ENCODE peak calls at places on chromosome 15, in ten cellular contexts. One of them, this sample, is unnamed.

GRCh38 chr15:33156021-33156420 is 38.5 kb downstream of the FMN1 start:
- DNase-seq in cardiac fibroblast: no peak
- DNase-seq in GM23338: no peak
- DNase-seq in adrenal gland: no peak
- DNase-seq in right lobe of liver: no peak
- DNase-seq in Panc1: no peak
- DNase-seq in BJ: no peak
- DNase-seq in lower leg skin: no peak
- DNase-seq in foreskin fibroblast: no peak
- DNase-seq in neural progenitor cell: no peak
- DNase-seq in this sample: no peak

GRCh38 chr15:52163321-52164190 is 27.6 kb downstream of the GNB5 start:
- DNase-seq in cardiac fibroblast: no peak
- DNase-seq in GM23338: peak; percentile 88
- DNase-seq in adrenal gland: no peak
- DNase-seq in right lobe of liver: no peak
- DNase-seq in Panc1: no peak
- DNase-seq in BJ: no peak
- DNase-seq in lower leg skin: peak; percentile 75
- DNase-seq in foreskin fibroblast: no peak
- DNase-seq in neural progenitor cell: peak; percentile 77
- DNase-seq in this sample: no peak

GRCh38 chr15:94238539-94239118 is 7.3 kb downstream of the MCTP2 start:
- DNase-seq in cardiac fibroblast: no peak
- DNase-seq in GM23338: no peak
- DNase-seq in adrenal gland: no peak
- DNase-seq in right lobe of liver: no peak
- DNase-seq in Panc1: no peak
- DNase-seq in BJ: no peak
- DNase-seq in lower leg skin: no peak
- DNase-seq in foreskin fibroblast: no peak
- DNase-seq in neural progenitor cell: no peak
- DNase-seq in this sample: no peak

GRCh38 chr15:33448961-33449611 is 138.3 kb downstream of the RYR3 start:
- DNase-seq in cardiac fibroblast: no peak
- DNase-seq in GM23338: no peak
- DNase-seq in adrenal gland: no peak
- DNase-seq in right lobe of liver: no peak
- DNase-seq in Panc1: no peak
- DNase-seq in BJ: no peak
- DNase-seq in lower leg skin: no peak
- DNase-seq in foreskin fibroblast: no peak
- DNase-seq in neural progenitor cell: no peak
- DNase-seq in this sample: no peak

GRCh38 chr15:55231455-55231854 is 34.7 kb upstream of the RSL24D1 start:
- DNase-seq in cardiac fibroblast: no peak
- DNase-seq in GM23338: no peak
- DNase-seq in adrenal gland: no peak
- DNase-seq in right lobe of liver: no peak
- DNase-seq in Panc1: no peak
- DNase-seq in BJ: no peak
- DNase-seq in lower leg skin: no peak
- DNase-seq in foreskin fibroblast: no peak
- DNase-seq in neural progenitor cell: no peak
- DNase-seq in this sample: no peak

GRCh38 chr15:32802296-32802936 is 84.6 kb downstream of the GREM1 start:
- DNase-seq in cardiac fibroblast: peak; percentile 82
- DNase-seq in GM23338: no peak
- DNase-seq in adrenal gland: no peak
- DNase-seq in right lobe of liver: no peak
- DNase-seq in Panc1: no peak
- DNase-seq in BJ: peak; percentile 61
- DNase-seq in lower leg skin: no peak
- DNase-seq in foreskin fibroblast: peak; percentile 77
- DNase-seq in neural progenitor cell: no peak
- DNase-seq in this sample: peak; percentile 96

GRCh38 chr15:55789066-55789660 is 46.2 kb upstream of the PRTG start:
- DNase-seq in cardiac fibroblast: no peak
- DNase-seq in GM23338: peak; percentile 87
- DNase-seq in adrenal gland: peak; percentile 17
- DNase-seq in right lobe of liver: no peak
- DNase-seq in Panc1: no peak
- DNase-seq in BJ: no peak
- DNase-seq in lower leg skin: peak; percentile 72
- DNase-seq in foreskin fibroblast: no peak
- DNase-seq in neural progenitor cell: peak; percentile 19
- DNase-seq in this sample: no peak

GRCh38 chr15:63600001-63600645 is 2.9 kb downstream of the FBXL22 start:
- DNase-seq in cardiac fibroblast: peak; percentile 28
- DNase-seq in GM23338: peak; percentile 49
- DNase-seq in adrenal gland: peak; percentile 57
- DNase-seq in right lobe of liver: no peak
- DNase-seq in Panc1: no peak
- DNase-seq in BJ: no peak
- DNase-seq in lower leg skin: peak; percentile 90
- DNase-seq in foreskin fibroblast: no peak
- DNase-seq in neural progenitor cell: peak; percentile 61
- DNase-seq in this sample: peak; percentile 16

GRCh38 chr15:54776410-54776809 is 420.3 kb downstream of the RSL24D1 start:
- DNase-seq in cardiac fibroblast: no peak
- DNase-seq in GM23338: no peak
- DNase-seq in adrenal gland: no peak
- DNase-seq in right lobe of liver: no peak
- DNase-seq in Panc1: no peak
- DNase-seq in BJ: no peak
- DNase-seq in lower leg skin: no peak
- DNase-seq in foreskin fibroblast: no peak
- DNase-seq in neural progenitor cell: no peak
- DNase-seq in this sample: no peak

GRCh38 chr15:95405447-95405846 is 925.1 kb upstream of the NR2F2 start:
- DNase-seq in cardiac fibroblast: peak; percentile 58
- DNase-seq in GM23338: no peak
- DNase-seq in adrenal gland: peak; percentile 19
- DNase-seq in right lobe of liver: no peak
- DNase-seq in Panc1: no peak
- DNase-seq in BJ: no peak
- DNase-seq in lower leg skin: no peak
- DNase-seq in foreskin fibroblast: peak; percentile 79
- DNase-seq in neural progenitor cell: no peak
- DNase-seq in this sample: peak; percentile 33

GRCh38 chr15:82952156-82953081 is at the start of gene HOMER2:
- DNase-seq in cardiac fibroblast: peak; percentile 11
- DNase-seq in GM23338: peak; percentile 68
- DNase-seq in adrenal gland: peak; percentile 29
- DNase-seq in right lobe of liver: peak; percentile 60
- DNase-seq in Panc1: no peak
- DNase-seq in BJ: no peak
- DNase-seq in lower leg skin: no peak
- DNase-seq in foreskin fibroblast: peak; percentile 37
- DNase-seq in neural progenitor cell: peak; percentile 79
- DNase-seq in this sample: no peak

GRCh38 chr15:75019916-75020315 is 3.5 kb upstream of the PPCDC start:
- DNase-seq in cardiac fibroblast: no peak
- DNase-seq in GM23338: no peak
- DNase-seq in adrenal gland: no peak
- DNase-seq in right lobe of liver: no peak
- DNase-seq in Panc1: no peak
- DNase-seq in BJ: no peak
- DNase-seq in lower leg skin: no peak
- DNase-seq in foreskin fibroblast: no peak
- DNase-seq in neural progenitor cell: no peak
- DNase-seq in this sample: no peak

DNA sequence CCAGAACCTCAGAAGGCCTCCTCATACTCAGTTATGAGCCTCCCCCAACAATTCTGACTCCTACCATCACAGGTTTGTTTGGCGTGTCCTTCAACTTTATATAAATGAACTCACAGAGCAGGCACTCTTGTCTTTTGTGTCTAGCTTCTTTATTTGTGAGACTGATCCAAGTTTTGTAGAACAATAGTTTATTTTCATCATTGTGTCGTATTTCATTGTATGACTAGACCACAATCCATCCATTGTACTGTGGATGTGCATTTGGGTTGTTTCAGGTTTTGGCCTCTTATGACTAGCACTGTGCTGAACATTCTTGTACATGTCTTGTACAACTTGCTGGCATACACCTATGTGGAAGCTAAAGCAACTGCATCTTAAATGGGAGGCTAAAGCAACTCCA is 292.8 kb upstream of the LYSMD4 start:
- DNase-seq in cardiac fibroblast: no peak
- DNase-seq in GM23338: no peak
- DNase-seq in adrenal gland: no peak
- DNase-seq in right lobe of liver: no peak
- DNase-seq in Panc1: no peak
- DNase-seq in BJ: no peak
- DNase-seq in lower leg skin: no peak
- DNase-seq in foreskin fibroblast: no peak
- DNase-seq in neural progenitor cell: no peak
- DNase-seq in this sample: no peak
- TF ChIP-seq CTCF in cardiac fibroblast: no peak
- TF ChIP-seq CTCF in GM23338: no peak
- TF ChIP-seq CTCF in adrenal gland: no peak
- TF ChIP-seq CTCF in right lobe of liver: no peak
- TF ChIP-seq CTCF in Panc1: no peak
- TF ChIP-seq CTCF in BJ: no peak
- TF ChIP-seq CTCF in lower leg skin: no peak
- TF ChIP-seq CTCF in foreskin fibroblast: no peak
- TF ChIP-seq CTCF in neural progenitor cell: no peak
- TF ChIP-seq CTCF in this sample: no peak

GRCh38 chr15:98855067-98855814 is 152.4 kb downstream of the PGPEP1L start:
- DNase-seq in cardiac fibroblast: no peak
- DNase-seq in GM23338: no peak
- DNase-seq in adrenal gland: no peak
- DNase-seq in right lobe of liver: no peak
- DNase-seq in Panc1: no peak
- DNase-seq in BJ: no peak
- DNase-seq in lower leg skin: no peak
- DNase-seq in foreskin fibroblast: no peak
- DNase-seq in neural progenitor cell: no peak
- DNase-seq in this sample: no peak

GRCh38 chr15:98855815-98856539 is 151.6 kb downstream of the PGPEP1L start:
- DNase-seq in cardiac fibroblast: no peak
- DNase-seq in GM23338: no peak
- DNase-seq in adrenal gland: peak; percentile 65
- DNase-seq in right lobe of liver: no peak
- DNase-seq in Panc1: no peak
- DNase-seq in BJ: no peak
- DNase-seq in lower leg skin: no peak
- DNase-seq in foreskin fibroblast: no peak
- DNase-seq in neural progenitor cell: peak; percentile 42
- DNase-seq in this sample: no peak

GRCh38 chr15:98853161-98853560 is 154.4 kb downstream of the PGPEP1L start:
- DNase-seq in cardiac fibroblast: peak; percentile 96
- DNase-seq in GM23338: peak; percentile 80
- DNase-seq in adrenal gland: peak; percentile 91
- DNase-seq in right lobe of liver: peak; percentile 71
- DNase-seq in Panc1: no peak
- DNase-seq in BJ: peak; percentile 70
- DNase-seq in lower leg skin: peak; percentile 97
- DNase-seq in foreskin fibroblast: peak; percentile 97
- DNase-seq in neural progenitor cell: peak; percentile 82
- DNase-seq in this sample: peak; percentile 95

GRCh38 chr15:98853593-98854420 is 153.8 kb downstream of the PGPEP1L start:
- DNase-seq in cardiac fibroblast: peak; percentile 53
- DNase-seq in GM23338: peak; percentile 58
- DNase-seq in adrenal gland: no peak
- DNase-seq in right lobe of liver: no peak
- DNase-seq in Panc1: no peak
- DNase-seq in BJ: no peak
- DNase-seq in lower leg skin: no peak
- DNase-seq in foreskin fibroblast: peak; percentile 73
- DNase-seq in neural progenitor cell: peak; percentile 47
- DNase-seq in this sample: peak; percentile 55

GRCh38 chr15:98854496-98854895 is 153.1 kb downstream of the PGPEP1L start:
- DNase-seq in cardiac fibroblast: no peak
- DNase-seq in GM23338: no peak
- DNase-seq in adrenal gland: no peak
- DNase-seq in right lobe of liver: no peak
- DNase-seq in Panc1: no peak
- DNase-seq in BJ: no peak
- DNase-seq in lower leg skin: no peak
- DNase-seq in foreskin fibroblast: no peak
- DNase-seq in neural progenitor cell: no peak
- DNase-seq in this sample: no peak
- H3K4me3 ChIP-seq in cardiac fibroblast: no peak overlapping the region
- H3K4me3 ChIP-seq in GM23338: no peak overlapping the region
- H3K4me3 ChIP-seq in adrenal gland: no peak overlapping the region
- H3K4me3 ChIP-seq in right lobe of liver: no peak overlapping the region
- H3K4me3 ChIP-seq in Panc1: no peak overlapping the region
- H3K4me3 ChIP-seq in BJ: no peak overlapping the region
- H3K4me3 ChIP-seq in lower leg skin: no peak overlapping the region
- H3K4me3 ChIP-seq in foreskin fibroblast: no peak overlapping the region
- H3K4me3 ChIP-seq in neural progenitor cell: no peak overlapping the region
- H3K4me3 ChIP-seq in this sample: no peak overlapping the region

DNA sequence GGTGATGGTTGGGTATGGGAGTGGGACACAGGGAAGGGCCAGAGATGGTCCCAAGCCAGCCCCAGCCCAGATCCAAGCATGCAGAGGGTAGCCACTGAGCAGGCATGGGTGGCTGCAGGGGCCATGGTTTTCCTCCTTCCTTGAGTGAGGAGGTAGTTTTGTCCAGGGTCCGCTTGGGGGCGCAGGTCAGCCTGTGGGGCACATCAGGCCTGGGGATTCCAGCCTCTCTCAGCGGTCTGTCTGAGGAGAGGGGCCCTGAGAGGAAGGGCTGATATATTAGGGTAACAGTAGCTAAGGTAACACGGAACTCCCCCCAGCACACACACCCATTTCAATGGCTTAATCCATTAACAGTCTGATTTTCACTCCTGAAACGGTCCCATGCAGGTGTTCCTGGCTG is 22.7 kb upstream of the LCTL start:
- DNase-seq in cardiac fibroblast: no peak
- DNase-seq in GM23338: peak; percentile 85
- DNase-seq in adrenal gland: no peak
- DNase-seq in right lobe of liver: no peak
- DNase-seq in Panc1: no peak
- DNase-seq in BJ: no peak
- DNase-seq in lower leg skin: no peak
- DNase-seq in foreskin fibroblast: no peak
- DNase-seq in neural progenitor cell: peak; percentile 60
- DNase-seq in this sample: no peak
- TF ChIP-seq CTCF in cardiac fibroblast: no peak
- TF ChIP-seq CTCF in GM23338: peak; percentile 90
- TF ChIP-seq CTCF in adrenal gland: no peak
- TF ChIP-seq CTCF in right lobe of liver: no peak
- TF ChIP-seq CTCF in Panc1: no peak
- TF ChIP-seq CTCF in BJ: peak; percentile 13
- TF ChIP-seq CTCF in lower leg skin: no peak
- TF ChIP-seq CTCF in foreskin fibroblast: no peak
- TF ChIP-seq CTCF in neural progenitor cell: peak; percentile 58
- TF ChIP-seq CTCF in this sample: peak; percentile 5

GRCh38 chr15:99015677-99016568 is 8.3 kb upstream of the PGPEP1L start:
- DNase-seq in cardiac fibroblast: no peak
- DNase-seq in GM23338: peak; percentile 57
- DNase-seq in adrenal gland: no peak
- DNase-seq in right lobe of liver: peak; percentile 30
- DNase-seq in Panc1: no peak
- DNase-seq in BJ: no peak
- DNase-seq in lower leg skin: peak; percentile 71
- DNase-seq in foreskin fibroblast: no peak
- DNase-seq in neural progenitor cell: peak; percentile 55
- DNase-seq in this sample: no peak
- H3K4me3 ChIP-seq in cardiac fibroblast: no peak overlapping the region
- H3K4me3 ChIP-seq in GM23338: peak overlapping the region; percentile 83
- H3K4me3 ChIP-seq in adrenal gland: no peak overlapping the region
- H3K4me3 ChIP-seq in right lobe of liver: no peak overlapping the region
- H3K4me3 ChIP-seq in Panc1: peak overlapping the region; percentile 64
- H3K4me3 ChIP-seq in BJ: peak overlapping the region; percentile 54
- H3K4me3 ChIP-seq in lower leg skin: no peak overlapping the region
- H3K4me3 ChIP-seq in foreskin fibroblast: no peak overlapping the region
- H3K4me3 ChIP-seq in neural progenitor cell: peak overlapping the region; percentile 64
- H3K4me3 ChIP-seq in this sample: peak overlapping the region; percentile 58

GRCh38 chr15:62142736-62143135 is 22.3 kb downstream of the C2CD4B start:
- DNase-seq in cardiac fibroblast: no peak
- DNase-seq in GM23338: peak; percentile 54
- DNase-seq in adrenal gland: no peak
- DNase-seq in right lobe of liver: no peak
- DNase-seq in Panc1: no peak
- DNase-seq in BJ: no peak
- DNase-seq in lower leg skin: no peak
- DNase-seq in foreskin fibroblast: no peak
- DNase-seq in neural progenitor cell: no peak
- DNase-seq in this sample: no peak
- TF ChIP-seq CTCF in cardiac fibroblast: no peak
- TF ChIP-seq CTCF in GM23338: no peak
- TF ChIP-seq CTCF in adrenal gland: no peak
- TF ChIP-seq CTCF in right lobe of liver: peak; percentile 30
- TF ChIP-seq CTCF in Panc1: no peak
- TF ChIP-seq CTCF in BJ: no peak
- TF ChIP-seq CTCF in lower leg skin: no peak
- TF ChIP-seq CTCF in foreskin fibroblast: no peak
- TF ChIP-seq CTCF in neural progenitor cell: no peak
- TF ChIP-seq CTCF in this sample: no peak

This sample was measured in fibroblast of villous mesenchyme.